ENCODE peak calls at places on chromosomes 2 and 18, in five cellular contexts. I is CD8-positive, alpha-beta T cell; D is psoas muscle; W is heart left ventricle; Z is heart right ventricle. K is an unnamed sample.

GRCh38 chr18:45801396-45802004 is 24.0 kb upstream of the SIGLEC15 start:
- DNase-seq in Z (no peak), I (no peak), D (no peak), W (no peak), K (no peak)

GRCh38 chr2:173101687-173102086 is 26.0 kb downstream of the MAP3K20 start:
- DNase-seq in W (no peak), I (no peak), Z (no peak), D (no peak), K (no peak)

GRCh38 chr2:207694811-207695281 is 16.6 kb upstream of the CCNYL1 start:
- DNase-seq in W (no peak), Z (no peak), I (no peak), D (no peak), K (no peak)

GRCh38 chr2:27464443-27464842 is 22.3 kb downstream of the KRTCAP3 start:
- DNase-seq in I (no peak), Z (no peak), W (no peak), D (no peak), K (no peak)

GRCh38 chr2:25494626-25495025 is 152.9 kb upstream of the DNMT3A start:
- DNase-seq in Z (no peak), D (no peak), W (no peak), I (no peak), K (no peak)

GRCh38 chr2:89844221-89844943 is 1152.9 kb downstream of the RPIA start:
- DNase-seq in W (no peak), I (no peak), D (peak; percentile 48), Z (no peak), K (no peak)

GRCh38 chr2:187453078-187453641 is 5.1 kb upstream of the CALCRL start:
- DNase-seq in Z (no peak), D (no peak), W (no peak), I (no peak), K (peak; percentile 13)

GRCh38 chr2:25835906-25836305 is 42.4 kb downstream of the ASXL2 start:
- DNase-seq in W (no peak), D (no peak), Z (no peak), I (no peak), K (no peak)

GRCh38 chr2:240786871-240787311 is 33.1 kb downstream of the KIF1A start:
- DNase-seq in W (peak; percentile 19), Z (peak; percentile 9), D (peak; percentile 35), I (no peak), K (no peak)

GRCh38 chr2:121480826-121481225 is 49.9 kb upstream of the RNU4ATAC start:
- DNase-seq in Z (no peak), I (no peak), W (no peak), D (no peak), K (no peak)

DNA sequence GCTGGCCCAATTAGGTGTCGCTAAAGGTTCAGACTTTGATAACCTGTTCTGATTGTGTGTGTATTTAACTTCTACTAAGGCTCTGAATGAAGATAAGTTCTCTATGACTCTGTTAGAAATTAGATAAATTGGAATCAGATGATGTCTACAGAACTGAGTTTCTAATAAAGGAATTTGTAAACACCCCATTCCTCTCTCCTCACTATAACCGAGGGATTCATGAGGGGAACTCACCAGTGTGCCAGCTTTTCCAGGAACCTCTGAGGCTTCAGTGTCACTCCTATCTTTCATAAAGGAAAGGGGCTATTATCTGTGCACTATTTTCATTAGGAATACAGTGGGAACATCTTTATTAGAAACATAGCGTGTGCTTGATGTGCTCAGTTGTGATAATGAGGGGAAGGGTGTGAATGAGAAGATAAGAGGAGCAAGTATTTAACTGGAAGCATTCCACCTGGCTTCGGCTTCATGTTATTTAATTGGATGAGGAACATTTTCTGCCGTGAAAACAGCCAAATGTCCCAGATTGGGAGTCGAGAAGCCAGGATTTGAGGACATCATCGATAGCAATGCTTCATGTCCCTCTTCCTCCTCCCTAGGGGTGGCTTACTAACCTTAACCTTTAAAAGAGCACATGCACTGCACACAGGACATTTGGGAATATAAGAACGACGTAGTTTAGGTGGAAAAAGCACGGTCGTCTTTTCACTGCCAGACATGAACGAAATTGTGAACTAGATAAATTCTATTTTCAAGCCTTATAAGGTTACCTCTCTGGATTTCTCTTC is 84.8 kb upstream of the TCF4 start:
- DNase-seq in W (no peak), Z (no peak), D (no peak), I (no peak), K (no peak)
- H3K4me3 ChIP-seq in W (peak overlapping the region; percentile 8), Z (no peak overlapping the region), D (peak overlapping the region; percentile 12), I (no peak overlapping the region), K (no peak overlapping the region)

DNA sequence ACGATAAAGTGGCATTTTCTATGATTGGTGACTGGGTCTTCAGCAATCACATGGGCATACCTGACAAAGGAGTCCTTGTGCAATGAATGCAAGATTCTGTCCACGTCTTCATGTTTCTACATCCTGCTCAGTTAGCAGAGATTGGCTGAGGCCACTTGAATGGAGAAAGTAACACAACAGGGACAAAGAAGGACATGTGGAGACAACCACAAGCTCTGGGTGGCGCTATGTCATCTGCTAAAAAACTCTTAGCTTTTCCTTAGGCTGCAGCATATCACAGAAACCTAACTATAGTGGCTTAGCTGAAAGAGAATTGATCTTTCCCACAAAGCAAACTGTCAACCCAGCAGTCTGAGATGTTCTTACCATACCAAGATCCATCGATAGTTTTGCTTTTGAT is 1109.7 kb downstream of the SOCS6 start:
- DNase-seq in W (no peak), I (no peak), Z (no peak), D (no peak), K (no peak)
- TF ChIP-seq CTCF in W (no peak), I (no peak), Z (no peak), D (no peak), K (no peak)

DNA sequence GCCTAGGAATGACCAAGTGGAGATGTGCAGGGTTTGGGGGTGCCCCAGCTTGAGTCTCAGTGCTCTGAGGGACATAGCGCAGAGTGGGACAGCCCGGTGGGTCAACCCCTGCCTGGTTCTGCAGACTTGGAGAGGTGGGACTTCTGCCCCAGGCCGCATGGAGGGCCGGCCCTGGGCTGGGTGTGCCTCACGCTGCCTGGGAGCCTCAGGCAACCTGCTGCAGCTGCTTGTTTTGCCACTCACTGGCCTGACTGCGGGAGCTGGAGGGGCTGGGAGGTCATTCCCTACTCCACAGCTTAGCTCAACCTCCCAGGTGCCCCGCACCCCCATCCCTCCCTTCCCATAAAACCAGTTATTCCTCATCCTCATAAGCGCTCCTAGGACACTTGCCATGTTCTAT is 33.1 kb downstream of the ODC1 start:
- DNase-seq in W (no peak), I (no peak), D (no peak), Z (no peak), K (no peak)
- H3K4me1 ChIP-seq in W (peaks cover 15% of the 10 kb centered on the region), I (no peaks in the 10 kb centered on the region), D (no peaks in the 10 kb centered on the region), Z (peaks cover 18% of the 10 kb centered on the region), K (peaks cover 14% of the 10 kb centered on the region)

GRCh38 chr2:191917430-191917881 is 70.6 kb upstream of the CAVIN2 start:
- DNase-seq in I (no peak), D (no peak), Z (no peak), W (no peak), K (no peak)

GRCh38 chr2:191915750-191916149 is 68.9 kb upstream of the CAVIN2 start:
- DNase-seq in Z (no peak), W (no peak), D (no peak), I (no peak), K (no peak)

GRCh38 chr2:191916826-191917225 is 69.9 kb upstream of the CAVIN2 start:
- DNase-seq in I (no peak), Z (no peak), W (no peak), D (no peak), K (no peak)

GRCh38 chr2:191910518-191910917 is 63.6 kb upstream of the CAVIN2 start:
- DNase-seq in D (no peak), W (no peak), Z (no peak), I (no peak), K (no peak)

GRCh38 chr2:191913796-191914195 is 66.9 kb upstream of the CAVIN2 start:
- DNase-seq in D (no peak), I (no peak), W (no peak), Z (no peak), K (no peak)
- H3K4me3 ChIP-seq in D (no peak overlapping the region), I (no peak overlapping the region), W (no peak overlapping the region), Z (no peak overlapping the region), K (no peak overlapping the region)

GRCh38 chr18:67216846-67217245 is 299.7 kb downstream of the DSEL start:
- DNase-seq in Z (no peak), D (no peak), I (no peak), W (no peak), K (no peak)

GRCh38 chr18:67215686-67216085 is 300.8 kb downstream of the DSEL start:
- DNase-seq in Z (no peak), D (peak; percentile 45), I (no peak), W (no peak), K (no peak)

GRCh38 chr18:67217551-67218166 is 298.9 kb downstream of the DSEL start:
- DNase-seq in D (no peak), W (peak; percentile 29), I (peak; percentile 33), Z (no peak), K (no peak)

GRCh38 chr18:67219821-67220220 is 296.7 kb downstream of the DSEL start:
- DNase-seq in W (no peak), Z (no peak), I (no peak), D (no peak), K (no peak)

GRCh38 chr18:67218556-67218955 is 298.0 kb downstream of the DSEL start:
- DNase-seq in I (no peak), D (no peak), W (no peak), Z (no peak), K (no peak)
- TF ChIP-seq CTCF in I (no peak), D (no peak), W (no peak), Z (no peak), K (no peak)